ENCODE peak calls at places on chromosomes 3 and 15, in ten cellular contexts. M is lower leg skin; O is PC-3; F is AG04450; E is neural progenitor cell; G is prostate gland; H is OCI-LY7; S is AG04449; A is mucosa of descending colon; B is CD8-positive, alpha-beta memory T cell. I is an unnamed sample.

GRCh38 chr3:146557745-146558144 is 13.3 kb upstream of the PLSCR1 start:
- DNase-seq in M (no peak), O (no peak), F (no peak), E (no peak), G (no peak), H (no peak), S (no peak), A (no peak), B (no peak), I (no peak)

GRCh38 chr3:143199998-143200909 is 80.7 kb downstream of the CHST2 start:
- DNase-seq in M (no peak), O (no peak), F (no peak), E (no peak), G (no peak), H (peak; percentile 24), S (no peak), A (no peak), B (no peak), I (no peak)

GRCh38 chr3:99498544-99499234 is 139.7 kb upstream of the COL8A1 start:
- DNase-seq in M (no peak), O (no peak), F (no peak), E (no peak), G (no peak), H (no peak), S (no peak), A (no peak), B (no peak), I (no peak)

GRCh38 chr3:46935989-46936620 is 40.4 kb downstream of the CCDC12 start:
- DNase-seq in M (no peak), O (no peak), F (no peak), E (no peak), G (no peak), H (no peak), S (no peak), A (no peak), B (peak; percentile 19), I (no peak)

GRCh38 chr3:179981646-179982045 is 55.1 kb downstream of the PEX5L start:
- DNase-seq in M (no peak), O (no peak), F (no peak), E (no peak), G (no peak), H (no peak), S (no peak), A (no peak), B (no peak), I (no peak)

GRCh38 chr15:70788114-70789049 is 25.0 kb upstream of the UACA start:
- DNase-seq in M (no peak), O (peak; percentile 88), F (no peak), E (no peak), G (no peak), H (no peak), S (no peak), A (peak; percentile 56), B (no peak), I (no peak)

GRCh38 chr3:4732974-4733373 is 239.8 kb downstream of the ITPR1 start:
- DNase-seq in M (no peak), O (no peak), F (no peak), E (peak; percentile 17), G (no peak), H (no peak), S (no peak), A (no peak), B (no peak), I (no peak)

GRCh38 chr3:176896640-176897039 is 300.6 kb downstream of the TBL1XR1 start:
- DNase-seq in M (no peak), O (no peak), F (no peak), E (no peak), G (no peak), H (peak; percentile 10), S (no peak), A (no peak), B (no peak), I (no peak)

GRCh38 chr3:121663171-121663847 is 2.6 kb upstream of the HCLS1 start:
- DNase-seq in M (no peak), O (no peak), F (no peak), E (no peak), G (no peak), H (no peak), S (no peak), A (no peak), B (no peak), I (no peak)

GRCh38 chr15:47741082-47741481 is 23.8 kb downstream of the SEMA6D start:
- DNase-seq in M (no peak), O (no peak), F (no peak), E (no peak), G (no peak), H (no peak), S (no peak), A (no peak), B (no peak), I (no peak)

GRCh38 chr3:133262371-133262770 is 137.5 kb upstream of the BFSP2 start:
- DNase-seq in M (no peak), O (no peak), F (no peak), E (no peak), G (no peak), H (no peak), S (no peak), A (no peak), B (no peak), I (no peak)

GRCh38 chr15:57784081-57784488 is 77.6 kb downstream of the POLR2M start:
- DNase-seq in M (peak; percentile 46), O (no peak), F (no peak), E (no peak), G (no peak), H (no peak), S (no peak), A (no peak), B (no peak), I (no peak)

GRCh38 chr15:80490431-80490990 is 86.3 kb downstream of the ARNT2 start:
- DNase-seq in M (no peak), O (no peak), F (no peak), E (no peak), G (no peak), H (no peak), S (no peak), A (no peak), B (no peak), I (no peak)

GRCh38 chr3:168996622-168997021 is 666.9 kb downstream of the MECOM start:
- DNase-seq in M (no peak), O (no peak), F (no peak), E (no peak), G (no peak), H (no peak), S (no peak), A (peak; percentile 6), B (no peak), I (no peak)
- H3K4me3 ChIP-seq in M (no peak overlapping the region), O (no peak overlapping the region), F (no peak overlapping the region), E (no peak overlapping the region), G (no peak overlapping the region), H (no peak overlapping the region), S (no peak overlapping the region), A (no peak overlapping the region), B (no peak overlapping the region), I (no peak overlapping the region)

GRCh38 chr3:94460914-94461313 is 398.1 kb downstream of the NSUN3 start:
- DNase-seq in M (no peak), O (no peak), F (no peak), E (no peak), G (no peak), H (no peak), S (no peak), A (no peak), B (no peak), I (no peak)

GRCh38 chr3:94459167-94459566 is 396.3 kb downstream of the NSUN3 start:
- DNase-seq in M (no peak), O (no peak), F (no peak), E (no peak), G (no peak), H (no peak), S (no peak), A (no peak), B (no peak), I (no peak)

GRCh38 chr3:94462931-94463330 is 400.1 kb downstream of the NSUN3 start:
- DNase-seq in M (no peak), O (no peak), F (no peak), E (no peak), G (no peak), H (no peak), S (no peak), A (no peak), B (no peak), I (no peak)
- H3K4me3 ChIP-seq in M (no peak overlapping the region), O (no peak overlapping the region), F (no peak overlapping the region), E (no peak overlapping the region), G (no peak overlapping the region), H (no peak overlapping the region), S (no peak overlapping the region), A (no peak overlapping the region), B (no peak overlapping the region), I (no peak overlapping the region)

GRCh38 chr3:21642433-21642832 is 108.6 kb downstream of the ZNF385D start:
- DNase-seq in M (no peak), O (peak; percentile 69), F (no peak), E (no peak), G (no peak), H (no peak), S (no peak), A (no peak), B (no peak), I (no peak)

GRCh38 chr3:21643752-21644151 is 107.3 kb downstream of the ZNF385D start:
- DNase-seq in M (no peak), O (no peak), F (no peak), E (no peak), G (no peak), H (no peak), S (no peak), A (no peak), B (no peak), I (no peak)

GRCh38 chr3:21634112-21634511 is 116.9 kb downstream of the ZNF385D start:
- DNase-seq in M (no peak), O (no peak), F (no peak), E (no peak), G (no peak), H (no peak), S (no peak), A (no peak), B (no peak), I (no peak)

GRCh38 chr3:21641959-21642358 is 109.1 kb downstream of the ZNF385D start:
- DNase-seq in M (no peak), O (no peak), F (no peak), E (no peak), G (no peak), H (no peak), S (no peak), A (no peak), B (no peak), I (no peak)

GRCh38 chr3:21638488-21638887 is 112.5 kb downstream of the ZNF385D start:
- DNase-seq in M (no peak), O (no peak), F (no peak), E (no peak), G (no peak), H (no peak), S (no peak), A (no peak), B (no peak), I (no peak)
- H3K4me3 ChIP-seq in M (no peak overlapping the region), O (no peak overlapping the region), F (no peak overlapping the region), E (no peak overlapping the region), G (no peak overlapping the region), H (no peak overlapping the region), S (no peak overlapping the region), A (no peak overlapping the region), B (no peak overlapping the region), I (no peak overlapping the region)

DNA sequence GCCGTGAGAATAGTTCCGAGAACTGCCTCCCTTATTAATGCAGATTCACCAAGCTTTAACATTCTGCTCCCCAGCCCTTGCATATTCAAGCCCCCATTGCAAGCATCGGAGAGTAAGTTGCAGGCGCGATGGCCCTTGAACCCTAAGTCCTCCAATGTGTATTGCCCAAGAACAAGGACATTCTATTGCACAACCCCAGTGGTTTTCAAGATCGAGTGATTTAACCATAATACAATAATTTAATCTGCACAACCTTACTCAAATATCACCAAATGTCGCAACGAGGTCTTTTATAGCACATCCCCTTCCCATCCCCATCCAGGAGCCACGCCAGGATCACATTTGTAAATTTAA is 21.7 kb upstream of the PLXND1 start:
- DNase-seq in M (no peak), O (no peak), F (no peak), E (no peak), G (no peak), H (no peak), S (no peak), A (no peak), B (no peak), I (no peak)
- H3K4me3 ChIP-seq in M (no peak overlapping the region), O (no peak overlapping the region), F (no peak overlapping the region), E (peak overlapping the region; percentile 58), G (peak overlapping the region; percentile 47), H (no peak overlapping the region), S (no peak overlapping the region), A (no peak overlapping the region), B (no peak overlapping the region), I (peak overlapping the region; percentile 62)